ENCODE peak calls at places on chromosome 10, in five cellular contexts. L is H9; B is neuronal stem cell; W is naive thymus-derived CD4-positive, alpha-beta T cell; D is left lung. F is an unnamed sample.

GRCh38 chr10:131167036-131167860 is 144.3 kb downstream of the TCERG1L start:
- DNase-seq in L (peak; percentile 16), B (no peak), D (peak; percentile 74), W (no peak), F (no peak)

GRCh38 chr10:34960983-34961382 is 129.2 kb downstream of the CUL2 start:
- DNase-seq in L (no peak), B (no peak), D (no peak), W (no peak), F (no peak)

GRCh38 chr10:51667992-51668689 is 31.3 kb downstream of the CSTF2T start:
- DNase-seq in L (no peak), D (no peak), B (no peak), W (no peak), F (no peak)

GRCh38 chr10:89591111-89591795 is 53.8 kb downstream of the PANK1 start:
- DNase-seq in D (no peak), L (no peak), W (no peak), B (no peak), F (no peak)

GRCh38 chr10:60605476-60605875 is 172.8 kb upstream of the CDK1 start:
- DNase-seq in D (no peak), W (no peak), L (no peak), B (no peak), F (no peak)

GRCh38 chr10:4120454-4120853 is 335.4 kb upstream of the KLF6 start:
- DNase-seq in B (no peak), W (no peak), L (no peak), D (peak; percentile 80), F (peak; percentile 19)

GRCh38 chr10:47218803-47219202 is 81.2 kb upstream of the GDF10 start:
- DNase-seq in W (no peak), B (no peak), L (peak; percentile 14), D (no peak), F (no peak)

GRCh38 chr10:50260791-50261281 is 9.5 kb upstream of the ASAH2 start:
- DNase-seq in W (no peak), L (no peak), B (no peak), D (no peak), F (no peak)

GRCh38 chr10:69567920-69568319 is 5.3 kb downstream of the NEUROG3 start:
- DNase-seq in B (peak; percentile 83), W (no peak), L (peak; percentile 83), D (no peak), F (no peak)

GRCh38 chr10:104322416-104322782 is 15.9 kb downstream of the ITPRIP start:
- DNase-seq in L (peak; percentile 38), D (no peak), B (no peak), W (no peak), F (no peak)

GRCh38 chr10:1559731-1560130 is 177.6 kb downstream of the ADARB2 start:
- DNase-seq in L (no peak), W (no peak), D (no peak), B (no peak), F (no peak)

GRCh38 chr10:1559311-1559710 is 178.0 kb downstream of the ADARB2 start:
- DNase-seq in B (no peak), W (no peak), L (no peak), D (no peak), F (no peak)

GRCh38 chr10:1553951-1554350 is 183.4 kb downstream of the ADARB2 start:
- DNase-seq in W (no peak), B (no peak), L (no peak), D (peak; percentile 28), F (no peak)

GRCh38 chr10:1556496-1556895 is 180.8 kb downstream of the ADARB2 start:
- DNase-seq in L (no peak), W (no peak), D (peak; percentile 8), B (no peak), F (no peak)

GRCh38 chr10:1557081-1557480 is 180.2 kb downstream of the ADARB2 start:
- DNase-seq in W (no peak), D (no peak), L (no peak), B (no peak), F (no peak)
- H3K9me3 ChIP-seq in W (no peaks in the 10 kb centered on the region), D (no peaks in the 10 kb centered on the region), L (no peaks in the 10 kb centered on the region), B (no peaks in the 10 kb centered on the region), F (no peaks in the 10 kb centered on the region)

DNA sequence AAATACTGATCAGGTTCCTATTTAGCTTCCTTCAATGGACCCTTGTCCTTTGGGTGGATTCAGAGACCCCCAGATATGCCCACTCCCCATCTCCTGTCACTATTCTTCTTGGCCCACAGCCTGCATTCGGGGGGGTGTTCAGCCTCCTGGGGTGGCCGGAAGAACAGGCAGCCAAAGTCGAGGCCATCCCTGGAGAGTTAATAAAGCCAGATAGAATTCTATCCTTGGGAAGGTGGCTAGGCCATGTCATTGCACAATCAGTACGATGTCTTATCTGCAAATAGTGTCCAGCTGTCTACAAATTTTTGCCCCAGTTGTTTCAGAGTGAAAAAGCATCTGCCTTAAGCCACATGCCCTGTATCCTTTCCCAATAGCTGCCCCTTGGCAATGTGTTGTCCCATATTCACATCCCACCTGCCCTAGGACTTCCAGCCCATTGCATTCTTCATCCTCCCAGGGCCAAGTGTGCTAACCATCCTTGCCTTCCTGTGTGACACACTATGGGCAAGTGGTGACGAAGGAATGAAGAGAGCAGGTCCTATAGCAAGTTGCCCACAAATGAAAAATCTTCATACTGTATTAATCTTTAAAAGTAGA is 9.9 kb upstream of the FAM107B start:
- DNase-seq in D (no peak), W (no peak), L (no peak), B (no peak), F (no peak)
- H3K9me3 ChIP-seq in D (peaks cover 4% of the 10 kb centered on the region), W (no peaks in the 10 kb centered on the region), L (no peaks in the 10 kb centered on the region), B (no peaks in the 10 kb centered on the region), F (peaks cover 2% of the 10 kb centered on the region)

DNA sequence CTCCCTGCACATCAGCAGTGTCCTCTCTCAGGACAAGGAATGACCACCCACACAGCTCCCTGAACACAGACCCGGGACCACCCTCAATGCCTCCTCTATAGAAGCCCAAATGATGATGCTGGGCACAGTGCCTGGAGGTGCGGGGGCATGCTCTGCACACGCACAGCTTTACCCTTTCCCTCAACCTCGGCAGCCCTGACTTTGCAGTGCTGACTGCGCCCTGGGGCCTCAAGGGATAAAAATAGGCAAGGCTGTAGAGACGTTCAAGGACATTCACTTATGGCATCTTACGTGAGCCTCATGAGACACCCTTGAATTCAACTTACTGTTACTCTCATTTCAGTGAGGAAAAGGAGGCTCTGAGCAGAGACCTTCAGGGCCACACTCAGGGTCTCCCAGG is 521.6 kb upstream of the MGMT start:
- DNase-seq in W (no peak), L (no peak), D (no peak), B (no peak), F (no peak)
- H3K9me3 ChIP-seq in W (peaks cover 3% of the 10 kb centered on the region), L (no peaks in the 10 kb centered on the region), D (peaks cover 7% of the 10 kb centered on the region), B (peaks cover 2% of the 10 kb centered on the region), F (no peaks in the 10 kb centered on the region)

GRCh38 chr10:66228887-66229286 is 696.9 kb upstream of the LRRTM3 start:
- DNase-seq in L (no peak), D (no peak), B (no peak), W (no peak), F (no peak)
- H3K9me3 ChIP-seq in L (no peaks in the 10 kb centered on the region), D (peaks cover 40% of the 10 kb centered on the region), B (peaks cover 2% of the 10 kb centered on the region), W (peaks cover 7% of the 10 kb centered on the region), F (no peaks in the 10 kb centered on the region)

DNA sequence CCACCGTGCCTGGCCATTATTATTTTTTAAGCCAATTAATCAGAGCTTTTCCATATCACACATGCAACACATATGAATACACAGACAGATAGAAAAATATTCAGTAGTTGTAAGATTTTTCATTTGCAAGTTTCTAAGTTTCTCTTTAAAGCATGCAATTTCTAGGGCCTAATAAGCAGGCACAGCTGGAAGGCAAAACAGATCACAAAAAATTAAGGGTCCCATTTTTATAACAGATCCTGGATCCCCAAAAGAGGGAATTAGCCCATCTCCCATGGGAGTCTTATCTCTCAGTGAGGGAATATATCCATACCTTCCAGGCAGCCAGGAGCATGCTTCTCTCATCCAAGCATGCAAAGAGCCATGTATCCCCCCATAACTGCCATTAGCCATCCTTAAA is 31.2 kb upstream of the ZNF365 start:
- DNase-seq in W (no peak), D (no peak), L (no peak), B (no peak), F (no peak)
- H3K9me3 ChIP-seq in W (peaks cover 27% of the 10 kb centered on the region), D (peaks cover 74% of the 10 kb centered on the region), L (peaks cover 5% of the 10 kb centered on the region), B (peaks cover 3% of the 10 kb centered on the region), F (no peaks in the 10 kb centered on the region)

GRCh38 chr10:133590970-133591359 is 25.6 kb upstream of the SYCE1 start:
- DNase-seq in D (no peak), L (no peak), B (no peak), W (no peak), F (no peak)

GRCh38 chr10:133590226-133590969 is 25.0 kb upstream of the SYCE1 start:
- DNase-seq in B (no peak), W (no peak), L (no peak), D (peak; percentile 49), F (no peak)

GRCh38 chr10:133592716-133593115 is 27.3 kb upstream of the SYCE1 start:
- DNase-seq in W (no peak), D (no peak), B (no peak), L (no peak), F (no peak)
- H3K9me3 ChIP-seq in W (no peaks in the 10 kb centered on the region), D (no peaks in the 10 kb centered on the region), B (peaks cover 29% of the 10 kb centered on the region), L (peaks cover 55% of the 10 kb centered on the region), F (no peaks in the 10 kb centered on the region)

GRCh38 chr10:1401056-1401965 is 336.0 kb downstream of the ADARB2 start:
- DNase-seq in B (no peak), D (no peak), W (no peak), L (peak; percentile 27), F (no peak)
- H3K9me3 ChIP-seq in B (no peaks in the 10 kb centered on the region), D (no peaks in the 10 kb centered on the region), W (no peaks in the 10 kb centered on the region), L (no peaks in the 10 kb centered on the region), F (no peaks in the 10 kb centered on the region)

F was measured in T-helper 17 cell.